ENCODE peak calls at places on chromosomes 6 and 20, in six cellular contexts. A, G, V, Y, W and P are unnamed samples.

GRCh38 chr6:117072134-117072533 is 193.2 kb upstream of the VGLL2 start:
- DNase-seq in G (no peak), W (no peak), V (peak; percentile 11), Y (no peak), A (peak; percentile 4), P (peak; percentile 37)

GRCh38 chr20:17281478-17281877 is 54.6 kb downstream of the PCSK2 start:
- DNase-seq in Y (peak; percentile 38), G (no peak), W (peak; percentile 79), V (peak; percentile 67), A (peak; percentile 49), P (peak; percentile 9)

GRCh38 chr6:26175428-26176181 is 88.4 kb downstream of the HFE start:
- DNase-seq in G (peak; percentile 8), W (peak; percentile 83), V (peak; percentile 39), A (peak; percentile 88), Y (peak; percentile 69), P (peak; percentile 70)

GRCh38 chr6:125377621-125378020 is 75.9 kb upstream of the HDDC2 start:
- DNase-seq in A (no peak), G (no peak), Y (no peak), W (peak; percentile 49), V (no peak), P (no peak)

GRCh38 chr20:47352332-47353223 is 3.9 kb downstream of the ZMYND8 start:
- DNase-seq in Y (no peak), A (no peak), G (no peak), W (peak; percentile 89), V (no peak), P (no peak)

GRCh38 chr20:60071965-60072364 is 113.7 kb downstream of the CDH26 start:
- DNase-seq in Y (no peak), G (no peak), A (no peak), W (no peak), V (no peak), P (peak; percentile 86)

GRCh38 chr20:58228484-58229197 is at the start of gene ANKRD60:
- DNase-seq in G (peak; percentile 30), Y (peak; percentile 96), A (peak; percentile 60), W (peak; percentile 74), V (peak; percentile 61), P (no peak)

GRCh38 chr6:49072885-49073620 is 390.0 kb downstream of the MMUT start:
- DNase-seq in A (peak; percentile 87), Y (no peak), V (no peak), W (no peak), G (no peak), P (no peak)

GRCh38 chr6:32110632-32111031 is 1.5 kb upstream of the TNXB start:
- DNase-seq in W (no peak), G (no peak), A (no peak), V (no peak), Y (no peak), P (no peak)

GRCh38 chr6:137475103-137475502 is 19.1 kb downstream of the OLIG3 start:
- DNase-seq in A (no peak), V (no peak), W (peak; percentile 27), Y (peak; percentile 39), G (no peak), P (no peak)
- H3K27me3 ChIP-seq in A (peaks cover 16% of the 10 kb centered on the region), V (peaks cover 14% of the 10 kb centered on the region), W (no peaks in the 10 kb centered on the region), Y (no peaks in the 10 kb centered on the region), G (no peaks in the 10 kb centered on the region), P (peaks cover 2% of the 10 kb centered on the region)

GRCh38 chr20:4813839-4814695 is 92.4 kb downstream of the PRND start:
- DNase-seq in Y (no peak), W (peak; percentile 61), V (no peak), A (no peak), G (peak; percentile 51), P (peak; percentile 6)
- H3K4me3 ChIP-seq in Y (no peak overlapping the region), W (no peak overlapping the region), V (no peak overlapping the region), A (no peak overlapping the region), G (peak overlapping the region; percentile 78), P (no peak overlapping the region)

DNA sequence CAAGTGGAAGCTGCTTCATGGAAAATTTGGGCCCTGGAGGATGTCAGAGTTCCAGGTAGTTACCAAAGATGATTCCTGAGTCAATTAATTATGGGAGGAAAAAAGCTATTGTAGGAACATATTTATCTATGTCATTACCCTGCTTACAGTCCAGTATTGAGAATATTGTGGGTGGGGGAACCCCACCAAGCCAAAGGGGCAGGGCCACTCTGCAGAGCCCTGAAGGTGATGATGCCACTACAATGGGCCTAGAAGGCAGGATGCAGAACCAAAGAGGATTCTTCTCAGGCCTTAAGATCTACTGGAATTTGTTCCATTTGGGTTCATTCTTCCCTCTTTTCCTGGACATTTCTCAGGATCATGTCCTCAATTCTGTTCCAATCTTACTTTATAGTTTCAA is 375.2 kb upstream of the MARCKS start:
- DNase-seq in W (no peak), G (no peak), A (no peak), Y (no peak), V (no peak), P (no peak)
- H3K27me3 ChIP-seq in W (no peaks in the 10 kb centered on the region), G (no peaks in the 10 kb centered on the region), A (no peaks in the 10 kb centered on the region), Y (no peaks in the 10 kb centered on the region), V (peaks cover 3% of the 10 kb centered on the region), P (no peaks in the 10 kb centered on the region)

DNA sequence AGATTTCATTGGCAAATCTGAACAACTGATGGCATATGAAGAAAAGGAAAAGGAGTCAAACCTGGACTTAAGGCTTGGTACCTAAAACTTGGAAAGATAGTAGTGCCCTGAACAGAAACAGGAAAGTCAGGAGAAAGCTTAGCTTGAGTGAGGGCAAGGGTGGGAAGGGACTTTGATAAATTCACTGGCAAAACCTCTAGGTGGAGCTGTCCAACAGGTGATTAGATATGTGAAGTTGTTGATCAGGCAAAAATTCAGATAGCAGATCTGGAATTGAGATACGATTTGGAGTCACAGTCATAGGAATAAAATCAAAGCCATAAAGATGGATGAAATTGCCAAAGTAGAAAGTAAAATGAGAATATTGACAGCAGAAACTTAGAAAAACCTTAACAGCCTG is 16.1 kb upstream of the ZNF292 start:
- DNase-seq in W (peak; percentile 54), A (peak; percentile 71), G (no peak), V (peak; percentile 17), Y (peak; percentile 57), P (peak; percentile 55)
- H3K4me3 ChIP-seq in W (no peak overlapping the region), A (no peak overlapping the region), G (no peak overlapping the region), V (no peak overlapping the region), Y (no peak overlapping the region), P (no peak overlapping the region)

DNA sequence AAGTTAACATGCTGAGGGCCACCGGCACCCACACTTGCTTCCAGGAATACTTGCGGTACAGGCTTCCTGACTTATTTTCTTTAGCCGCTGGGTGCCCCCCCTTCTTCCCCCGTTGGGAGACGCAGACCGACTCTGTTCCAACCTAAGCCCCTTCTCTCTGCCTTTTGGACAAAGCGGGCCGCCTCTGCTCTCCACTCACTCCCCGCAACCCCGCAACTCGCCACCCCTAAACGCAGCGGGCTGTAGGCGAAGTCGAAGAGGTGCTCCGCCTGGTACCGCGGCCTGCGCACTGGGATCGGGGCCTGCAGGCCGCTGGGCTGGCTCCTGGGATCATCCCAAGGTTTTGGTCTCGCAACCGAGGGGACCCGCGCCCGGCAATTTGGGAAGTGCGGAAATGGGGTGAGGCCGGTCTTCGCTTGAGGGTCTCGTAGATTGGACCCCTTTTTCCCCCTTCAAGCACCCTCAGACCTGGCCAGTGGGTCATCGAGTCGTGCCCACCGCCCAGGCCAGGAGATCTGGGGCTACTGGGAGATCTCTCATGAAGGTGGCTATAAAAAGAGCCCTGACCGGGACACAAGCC is 4.7 kb upstream of the FOXF2 start:
- DNase-seq in W (no peak), A (no peak), V (no peak), Y (peak; percentile 67), G (no peak), P (no peak)
- H3K27me3 ChIP-seq in W (peaks cover 70% of the 10 kb centered on the region), A (peaks cover 95% of the 10 kb centered on the region), V (peaks cover 100% of the 10 kb centered on the region), Y (peaks cover 94% of the 10 kb centered on the region), G (peaks cover 58% of the 10 kb centered on the region), P (peaks cover 58% of the 10 kb centered on the region)